ENCODE peak calls at places on chromosome 3, in nine cellular contexts. M is A549; Y is coronary artery; R is nephron progenitor cell; S is activated T-helper 1 cell treated with anti-CD3 and anti-CD28 coated beads, Interleukin-2, amount 50 U/mL, for 16 hours; X is effector memory CD8-positive, alpha-beta T cell; I is retina; D is left cardiac atrium; N is OCI-LY7. K is an unnamed sample.

GRCh38 chr3:24332092-24332491 is 162.6 kb downstream of the THRB start:
- DNase-seq in N (no peak), M (no peak), X (no peak), S (no peak), D (no peak), I (no peak), R (no peak), Y (no peak), K (no peak)

GRCh38 chr3:123080864-123081562 is 14.2 kb downstream of the PDIA5 start:
- DNase-seq in R (no peak), M (no peak), I (no peak), S (no peak), N (no peak), Y (no peak), D (no peak), X (no peak), K (no peak)

GRCh38 chr3:138688871-138689299 is 80.3 kb downstream of the FAIM start:
- DNase-seq in R (no peak), I (no peak), S (no peak), N (peak; percentile 5), Y (no peak), M (no peak), X (no peak), D (no peak), K (no peak)

GRCh38 chr3:197002701-197003454 is 26.7 kb downstream of the MELTF start:
- DNase-seq in R (peak; percentile 82), M (peak; percentile 66), N (peak; percentile 86), Y (no peak), D (peak; percentile 84), I (peak; percentile 77), X (peak; percentile 76), S (peak; percentile 75), K (peak; percentile 99)

GRCh38 chr3:170558417-170558816 is 27.5 kb downstream of the SLC7A14 start:
- DNase-seq in I (no peak), N (no peak), S (no peak), Y (no peak), R (no peak), D (no peak), M (no peak), X (no peak), K (no peak)

GRCh38 chr3:14602804-14603644 is 48.5 kb upstream of the CCDC174 start:
- DNase-seq in I (no peak), Y (no peak), N (no peak), S (no peak), D (no peak), X (no peak), M (peak; percentile 36), R (peak; percentile 68), K (peak; percentile 86)

GRCh38 chr3:63753567-63753966 is 65.5 kb upstream of the C3orf49 start:
- DNase-seq in R (peak; percentile 19), N (no peak), D (no peak), S (no peak), X (no peak), M (no peak), I (no peak), Y (no peak), K (peak; percentile 68)

GRCh38 chr3:151403246-151403645 is 18.7 kb upstream of the P2RY12 start:
- DNase-seq in D (no peak), R (no peak), Y (no peak), N (no peak), I (no peak), S (no peak), M (no peak), X (no peak), K (no peak)

GRCh38 chr3:102230057-102230456 is 204.8 kb upstream of the ZPLD1 start:
- DNase-seq in X (no peak), R (no peak), S (no peak), N (peak; percentile 89), D (no peak), I (no peak), M (no peak), Y (no peak), K (no peak)

GRCh38 chr3:16884084-16884747 is 539 bp upstream of the PLCL2 start:
- DNase-seq in Y (peak; percentile 79), I (peak; percentile 89), R (peak; percentile 85), X (peak; percentile 60), M (peak; percentile 92), D (peak; percentile 78), N (peak; percentile 83), S (peak; percentile 64), K (peak; percentile 98)

GRCh38 chr3:150073031-150073430 is 102.3 kb upstream of the PFN2 start:
- DNase-seq in N (no peak), Y (no peak), I (no peak), M (no peak), X (no peak), R (no peak), S (no peak), D (no peak), K (no peak)

GRCh38 chr3:11498646-11499045 is 145.1 kb downstream of the VGLL4 start:
- DNase-seq in R (no peak), X (no peak), N (no peak), D (peak; percentile 76), Y (no peak), I (no peak), M (no peak), S (no peak), K (peak; percentile 27)

GRCh38 chr3:184932777-184933176 is 120.8 kb downstream of the VPS8 start:
- DNase-seq in X (no peak), I (no peak), Y (no peak), N (no peak), S (no peak), R (no peak), M (no peak), D (no peak), K (no peak)

GRCh38 chr3:72604287-72604686 is 244.0 kb downstream of the SHQ1 start:
- DNase-seq in M (no peak), Y (no peak), D (no peak), N (no peak), I (no peak), R (no peak), X (no peak), S (no peak), K (no peak)

GRCh38 chr3:167605871-167606270 is 47.9 kb downstream of the WDR49 start:
- DNase-seq in R (no peak), X (no peak), S (no peak), M (no peak), N (no peak), D (no peak), Y (no peak), I (no peak), K (no peak)

GRCh38 chr3:172903642-172904041 is 153.1 kb downstream of the ECT2 start:
- DNase-seq in M (no peak), S (no peak), D (no peak), Y (no peak), R (no peak), I (no peak), N (no peak), X (no peak), K (no peak)

GRCh38 chr3:135558906-135559305 is 406.6 kb upstream of the PPP2R3A start:
- DNase-seq in M (no peak), R (no peak), I (no peak), S (no peak), D (no peak), Y (no peak), N (no peak), X (no peak), K (no peak)

GRCh38 chr3:45082139-45082538 is 56.0 kb downstream of the CLEC3B start:
- DNase-seq in S (no peak), X (no peak), D (no peak), I (no peak), Y (no peak), M (no peak), R (no peak), N (no peak), K (no peak)

GRCh38 chr3:139694542-139694941 is 16.8 kb upstream of the NMNAT3 start:
- DNase-seq in M (no peak), X (no peak), Y (no peak), R (no peak), S (no peak), D (no peak), I (no peak), N (no peak), K (no peak)

GRCh38 chr3:123258811-123259420 is 57.2 kb downstream of the SEC22A start:
- DNase-seq in I (peak; percentile 38), M (peak; percentile 22), D (no peak), S (no peak), N (peak; percentile 68), R (no peak), Y (no peak), X (no peak), K (no peak)

GRCh38 chr3:56302417-56302816 is 165.8 kb downstream of the ERC2 start:
- DNase-seq in X (no peak), I (no peak), S (no peak), N (peak; percentile 46), R (no peak), D (no peak), Y (no peak), M (no peak), K (no peak)

GRCh38 chr3:115857518-115858136 is 234.3 kb downstream of the GAP43 start:
- DNase-seq in N (no peak), Y (no peak), X (no peak), I (no peak), R (no peak), D (no peak), M (no peak), S (no peak), K (no peak)

GRCh38 chr3:107375682-107376081 is 1.6 kb upstream of the CCDC54 start:
- DNase-seq in R (no peak), Y (no peak), M (no peak), I (no peak), D (no peak), S (no peak), X (no peak), N (no peak), K (no peak)

GRCh38 chr3:95356764-95357501 is 1294.1 kb downstream of the NSUN3 start:
- DNase-seq in N (no peak), R (no peak), X (no peak), D (no peak), Y (no peak), S (no peak), I (no peak), M (no peak), K (no peak)

GRCh38 chr3:54176106-54176505 is 53.8 kb downstream of the CACNA2D3 start:
- DNase-seq in Y (no peak), I (no peak), D (no peak), N (no peak), X (no peak), M (no peak), S (no peak), R (no peak), K (no peak)

GRCh38 chr3:186413615-186414415 is 51.8 kb upstream of the DGKG start:
- DNase-seq in R (peak; percentile 48), I (peak; percentile 68), D (peak; percentile 62), X (no peak), Y (no peak), S (no peak), N (no peak), M (no peak), K (peak; percentile 59)

GRCh38 chr3:49567406-49567805 is 13.1 kb downstream of the BSN start:
- DNase-seq in M (no peak), N (no peak), D (no peak), S (no peak), Y (no peak), X (no peak), I (no peak), R (no peak), K (no peak)

GRCh38 chr3:156978471-156978961 is 152.4 kb downstream of the LEKR1 start:
- DNase-seq in M (no peak), N (peak; percentile 85), R (no peak), X (no peak), S (no peak), D (no peak), Y (no peak), I (peak; percentile 51), K (no peak)

GRCh38 chr3:127035672-127036071 is 52.8 kb downstream of the PLXNA1 start:
- DNase-seq in S (no peak), I (no peak), N (no peak), Y (peak; percentile 86), R (no peak), D (peak; percentile 80), M (peak; percentile 33), X (no peak), K (no peak)

GRCh38 chr3:52714335-52715302 is 8.7 kb downstream of the SPCS1 start:
- DNase-seq in Y (no peak), D (no peak), X (no peak), N (no peak), M (no peak), S (no peak), I (peak; percentile 18), R (peak; percentile 65), K (peak; percentile 93)

GRCh38 chr3:129961142-129961541 is 13.4 kb upstream of the TRH start:
- DNase-seq in D (no peak), X (no peak), S (no peak), I (no peak), Y (no peak), N (no peak), R (no peak), M (no peak), K (no peak)